ENCODE peak calls at places on chromosomes 13 and 19, in seven cellular contexts. One of them, this sample, is unnamed.

GRCh38 chr19:51375504-51376221 is 3.2 kb upstream of the NKG7 start:
- DNase-seq in activated CD4-positive, CD25-positive, alpha-beta regulatory T cell: no peak
- DNase-seq in activated CD4-positive, alpha-beta T cell treated with anti-CD3 and anti-CD28 coated beads for 4 hours: no peak
- DNase-seq in GM23248: no peak
- DNase-seq in mesothelial cell of epicardium: no peak
- DNase-seq in SK-N-MC: no peak
- DNase-seq in cerebellar cortex: no peak
- DNase-seq in this sample: no peak

GRCh38 chr19:1864480-1865171 is 1.2 kb upstream of the KLF16 start:
- DNase-seq in activated CD4-positive, CD25-positive, alpha-beta regulatory T cell: peak; percentile 32
- DNase-seq in activated CD4-positive, alpha-beta T cell treated with anti-CD3 and anti-CD28 coated beads for 4 hours: peak; percentile 60
- DNase-seq in GM23248: peak; percentile 81
- DNase-seq in mesothelial cell of epicardium: peak; percentile 72
- DNase-seq in SK-N-MC: no peak
- DNase-seq in cerebellar cortex: no peak
- DNase-seq in this sample: peak; percentile 90

GRCh38 chr13:27966641-27967202 is 2.4 kb downstream of the CDX2 start:
- DNase-seq in activated CD4-positive, CD25-positive, alpha-beta regulatory T cell: no peak
- DNase-seq in activated CD4-positive, alpha-beta T cell treated with anti-CD3 and anti-CD28 coated beads for 4 hours: no peak
- DNase-seq in GM23248: no peak
- DNase-seq in mesothelial cell of epicardium: no peak
- DNase-seq in SK-N-MC: no peak
- DNase-seq in cerebellar cortex: no peak
- DNase-seq in this sample: no peak

GRCh38 chr13:51341804-51342203 is 2.3 kb downstream of the SERPINE3 start:
- DNase-seq in activated CD4-positive, CD25-positive, alpha-beta regulatory T cell: no peak
- DNase-seq in activated CD4-positive, alpha-beta T cell treated with anti-CD3 and anti-CD28 coated beads for 4 hours: no peak
- DNase-seq in GM23248: no peak
- DNase-seq in mesothelial cell of epicardium: no peak
- DNase-seq in SK-N-MC: no peak
- DNase-seq in cerebellar cortex: no peak
- DNase-seq in this sample: no peak

GRCh38 chr13:49098771-49099512 is 121.2 kb upstream of the MLNR start:
- DNase-seq in activated CD4-positive, CD25-positive, alpha-beta regulatory T cell: no peak
- DNase-seq in activated CD4-positive, alpha-beta T cell treated with anti-CD3 and anti-CD28 coated beads for 4 hours: no peak
- DNase-seq in GM23248: peak; percentile 38
- DNase-seq in mesothelial cell of epicardium: no peak
- DNase-seq in SK-N-MC: no peak
- DNase-seq in cerebellar cortex: peak; percentile 41
- DNase-seq in this sample: no peak

GRCh38 chr13:46113596-46113995 is 8.8 kb upstream of the CPB2 start:
- DNase-seq in activated CD4-positive, CD25-positive, alpha-beta regulatory T cell: no peak
- DNase-seq in activated CD4-positive, alpha-beta T cell treated with anti-CD3 and anti-CD28 coated beads for 4 hours: no peak
- DNase-seq in GM23248: peak; percentile 3
- DNase-seq in mesothelial cell of epicardium: no peak
- DNase-seq in SK-N-MC: no peak
- DNase-seq in cerebellar cortex: no peak
- DNase-seq in this sample: no peak

GRCh38 chr13:97468331-97468730 is 34.4 kb downstream of the RAP2A start:
- DNase-seq in activated CD4-positive, CD25-positive, alpha-beta regulatory T cell: no peak
- DNase-seq in activated CD4-positive, alpha-beta T cell treated with anti-CD3 and anti-CD28 coated beads for 4 hours: no peak
- DNase-seq in GM23248: peak; percentile 19
- DNase-seq in mesothelial cell of epicardium: no peak
- DNase-seq in SK-N-MC: no peak
- DNase-seq in cerebellar cortex: no peak
- DNase-seq in this sample: no peak

GRCh38 chr13:99191900-99192399 is 8.7 kb upstream of the UBAC2 start:
- DNase-seq in activated CD4-positive, CD25-positive, alpha-beta regulatory T cell: no peak
- DNase-seq in activated CD4-positive, alpha-beta T cell treated with anti-CD3 and anti-CD28 coated beads for 4 hours: no peak
- DNase-seq in GM23248: peak; percentile 64
- DNase-seq in mesothelial cell of epicardium: no peak
- DNase-seq in SK-N-MC: no peak
- DNase-seq in cerebellar cortex: no peak
- DNase-seq in this sample: no peak

GRCh38 chr19:16001481-16002312 is 52.9 kb downstream of the OR10H4 start:
- DNase-seq in activated CD4-positive, CD25-positive, alpha-beta regulatory T cell: no peak
- DNase-seq in activated CD4-positive, alpha-beta T cell treated with anti-CD3 and anti-CD28 coated beads for 4 hours: peak; percentile 36
- DNase-seq in GM23248: peak; percentile 71
- DNase-seq in mesothelial cell of epicardium: no peak
- DNase-seq in SK-N-MC: no peak
- DNase-seq in cerebellar cortex: no peak
- DNase-seq in this sample: no peak

GRCh38 chr19:2777952-2778683 is 5.0 kb downstream of the SGTA start:
- DNase-seq in activated CD4-positive, CD25-positive, alpha-beta regulatory T cell: no peak
- DNase-seq in activated CD4-positive, alpha-beta T cell treated with anti-CD3 and anti-CD28 coated beads for 4 hours: no peak
- DNase-seq in GM23248: no peak
- DNase-seq in mesothelial cell of epicardium: no peak
- DNase-seq in SK-N-MC: no peak
- DNase-seq in cerebellar cortex: no peak
- DNase-seq in this sample: no peak

GRCh38 chr13:37701972-37702371 is 103.4 kb upstream of the POSTN start:
- DNase-seq in activated CD4-positive, CD25-positive, alpha-beta regulatory T cell: no peak
- DNase-seq in activated CD4-positive, alpha-beta T cell treated with anti-CD3 and anti-CD28 coated beads for 4 hours: no peak
- DNase-seq in GM23248: peak; percentile 96
- DNase-seq in mesothelial cell of epicardium: no peak
- DNase-seq in SK-N-MC: no peak
- DNase-seq in cerebellar cortex: no peak
- DNase-seq in this sample: no peak

GRCh38 chr19:13849991-13850909 is 26.7 kb upstream of the NANOS3 start:
- DNase-seq in activated CD4-positive, CD25-positive, alpha-beta regulatory T cell: peak; percentile 62
- DNase-seq in activated CD4-positive, alpha-beta T cell treated with anti-CD3 and anti-CD28 coated beads for 4 hours: peak; percentile 57
- DNase-seq in GM23248: peak; percentile 89
- DNase-seq in mesothelial cell of epicardium: peak; percentile 90
- DNase-seq in SK-N-MC: no peak
- DNase-seq in cerebellar cortex: peak; percentile 57
- DNase-seq in this sample: no peak

GRCh38 chr13:31786011-31786410 is 46.7 kb downstream of the RXFP2 start:
- DNase-seq in activated CD4-positive, CD25-positive, alpha-beta regulatory T cell: no peak
- DNase-seq in activated CD4-positive, alpha-beta T cell treated with anti-CD3 and anti-CD28 coated beads for 4 hours: no peak
- DNase-seq in GM23248: peak; percentile 75
- DNase-seq in mesothelial cell of epicardium: no peak
- DNase-seq in SK-N-MC: no peak
- DNase-seq in cerebellar cortex: no peak
- DNase-seq in this sample: no peak

GRCh38 chr13:41500501-41500900 is 43.2 kb downstream of the RGCC start:
- DNase-seq in activated CD4-positive, CD25-positive, alpha-beta regulatory T cell: peak; percentile 9
- DNase-seq in activated CD4-positive, alpha-beta T cell treated with anti-CD3 and anti-CD28 coated beads for 4 hours: peak; percentile 24
- DNase-seq in GM23248: peak; percentile 55
- DNase-seq in mesothelial cell of epicardium: no peak
- DNase-seq in SK-N-MC: no peak
- DNase-seq in cerebellar cortex: no peak
- DNase-seq in this sample: no peak

GRCh38 chr19:10230904-10231623 is at the start of gene S1PR2:
- DNase-seq in activated CD4-positive, CD25-positive, alpha-beta regulatory T cell: peak; percentile 49
- DNase-seq in activated CD4-positive, alpha-beta T cell treated with anti-CD3 and anti-CD28 coated beads for 4 hours: peak; percentile 72
- DNase-seq in GM23248: peak; percentile 91
- DNase-seq in mesothelial cell of epicardium: peak; percentile 83
- DNase-seq in SK-N-MC: no peak
- DNase-seq in cerebellar cortex: peak; percentile 47
- DNase-seq in this sample: peak; percentile 85

GRCh38 chr19:10283301-10283733 is 3.4 kb upstream of the ICAM4 start:
- DNase-seq in activated CD4-positive, CD25-positive, alpha-beta regulatory T cell: no peak
- DNase-seq in activated CD4-positive, alpha-beta T cell treated with anti-CD3 and anti-CD28 coated beads for 4 hours: no peak
- DNase-seq in GM23248: no peak
- DNase-seq in mesothelial cell of epicardium: no peak
- DNase-seq in SK-N-MC: no peak
- DNase-seq in cerebellar cortex: no peak
- DNase-seq in this sample: no peak

GRCh38 chr19:46713781-46714522 is 3.0 kb downstream of the PRKD2 start:
- DNase-seq in activated CD4-positive, CD25-positive, alpha-beta regulatory T cell: peak; percentile 71
- DNase-seq in activated CD4-positive, alpha-beta T cell treated with anti-CD3 and anti-CD28 coated beads for 4 hours: peak; percentile 83
- DNase-seq in GM23248: peak; percentile 91
- DNase-seq in mesothelial cell of epicardium: peak; percentile 76
- DNase-seq in SK-N-MC: no peak
- DNase-seq in cerebellar cortex: no peak
- DNase-seq in this sample: peak; percentile 81

GRCh38 chr13:27257233-27257568 is 5.8 kb downstream of the RPL21 start:
- DNase-seq in activated CD4-positive, CD25-positive, alpha-beta regulatory T cell: no peak
- DNase-seq in activated CD4-positive, alpha-beta T cell treated with anti-CD3 and anti-CD28 coated beads for 4 hours: no peak
- DNase-seq in GM23248: no peak
- DNase-seq in mesothelial cell of epicardium: no peak
- DNase-seq in SK-N-MC: no peak
- DNase-seq in cerebellar cortex: no peak
- DNase-seq in this sample: no peak

GRCh38 chr19:28294395-28294794 is 918.6 kb downstream of the UQCRFS1 start:
- DNase-seq in activated CD4-positive, CD25-positive, alpha-beta regulatory T cell: no peak
- DNase-seq in activated CD4-positive, alpha-beta T cell treated with anti-CD3 and anti-CD28 coated beads for 4 hours: no peak
- DNase-seq in GM23248: peak; percentile 88
- DNase-seq in mesothelial cell of epicardium: no peak
- DNase-seq in SK-N-MC: no peak
- DNase-seq in cerebellar cortex: no peak
- DNase-seq in this sample: no peak

GRCh38 chr13:93789058-93789457 is 562.5 kb downstream of the GPC6 start:
- DNase-seq in activated CD4-positive, CD25-positive, alpha-beta regulatory T cell: no peak
- DNase-seq in activated CD4-positive, alpha-beta T cell treated with anti-CD3 and anti-CD28 coated beads for 4 hours: no peak
- DNase-seq in GM23248: no peak
- DNase-seq in mesothelial cell of epicardium: no peak
- DNase-seq in SK-N-MC: no peak
- DNase-seq in cerebellar cortex: no peak
- DNase-seq in this sample: no peak

GRCh38 chr13:71754407-71754974 is 112.5 kb downstream of the DACH1 start:
- DNase-seq in activated CD4-positive, CD25-positive, alpha-beta regulatory T cell: no peak
- DNase-seq in activated CD4-positive, alpha-beta T cell treated with anti-CD3 and anti-CD28 coated beads for 4 hours: no peak
- DNase-seq in GM23248: no peak
- DNase-seq in mesothelial cell of epicardium: no peak
- DNase-seq in SK-N-MC: no peak
- DNase-seq in cerebellar cortex: no peak
- DNase-seq in this sample: no peak

GRCh38 chr13:113562085-113562749 is 22.3 kb upstream of the TFDP1 start:
- DNase-seq in activated CD4-positive, CD25-positive, alpha-beta regulatory T cell: no peak
- DNase-seq in activated CD4-positive, alpha-beta T cell treated with anti-CD3 and anti-CD28 coated beads for 4 hours: peak; percentile 14
- DNase-seq in GM23248: peak; percentile 80
- DNase-seq in mesothelial cell of epicardium: peak; percentile 80
- DNase-seq in SK-N-MC: peak; percentile 45
- DNase-seq in cerebellar cortex: peak; percentile 92
- DNase-seq in this sample: peak; percentile 47

GRCh38 chr19:54791476-54791875 is 11.9 kb upstream of the KIR2DL4 start:
- DNase-seq in activated CD4-positive, CD25-positive, alpha-beta regulatory T cell: no peak
- DNase-seq in activated CD4-positive, alpha-beta T cell treated with anti-CD3 and anti-CD28 coated beads for 4 hours: no peak
- DNase-seq in GM23248: no peak
- DNase-seq in mesothelial cell of epicardium: no peak
- DNase-seq in SK-N-MC: no peak
- DNase-seq in cerebellar cortex: no peak
- DNase-seq in this sample: no peak

GRCh38 chr13:45255253-45255987 is 54.6 kb upstream of the KCTD4 start:
- DNase-seq in activated CD4-positive, CD25-positive, alpha-beta regulatory T cell: no peak
- DNase-seq in activated CD4-positive, alpha-beta T cell treated with anti-CD3 and anti-CD28 coated beads for 4 hours: no peak
- DNase-seq in GM23248: no peak
- DNase-seq in mesothelial cell of epicardium: no peak
- DNase-seq in SK-N-MC: no peak
- DNase-seq in cerebellar cortex: no peak
- DNase-seq in this sample: no peak

GRCh38 chr13:70668983-70669382 is 560.7 kb upstream of the KLHL1 start:
- DNase-seq in activated CD4-positive, CD25-positive, alpha-beta regulatory T cell: no peak
- DNase-seq in activated CD4-positive, alpha-beta T cell treated with anti-CD3 and anti-CD28 coated beads for 4 hours: no peak
- DNase-seq in GM23248: no peak
- DNase-seq in mesothelial cell of epicardium: no peak
- DNase-seq in SK-N-MC: no peak
- DNase-seq in cerebellar cortex: no peak
- DNase-seq in this sample: no peak

GRCh38 chr13:111395511-111396393 is 75.3 kb downstream of the TEX29 start:
- DNase-seq in activated CD4-positive, CD25-positive, alpha-beta regulatory T cell: no peak
- DNase-seq in activated CD4-positive, alpha-beta T cell treated with anti-CD3 and anti-CD28 coated beads for 4 hours: no peak
- DNase-seq in GM23248: no peak
- DNase-seq in mesothelial cell of epicardium: peak; percentile 19
- DNase-seq in SK-N-MC: no peak
- DNase-seq in cerebellar cortex: no peak
- DNase-seq in this sample: no peak

GRCh38 chr19:5046339-5047039 is 77.6 kb downstream of the KDM4B start:
- DNase-seq in activated CD4-positive, CD25-positive, alpha-beta regulatory T cell: no peak
- DNase-seq in activated CD4-positive, alpha-beta T cell treated with anti-CD3 and anti-CD28 coated beads for 4 hours: no peak
- DNase-seq in GM23248: peak; percentile 88
- DNase-seq in mesothelial cell of epicardium: no peak
- DNase-seq in SK-N-MC: no peak
- DNase-seq in cerebellar cortex: peak; percentile 36
- DNase-seq in this sample: no peak

This sample was measured in GM12892.